ENCODE peak calls at places on chromosomes 4 and X, in seven cellular contexts. G, O, K, L, Y, Q and R are unnamed samples.

GRCh38 chr4:54525602-54526001 is 132.2 kb upstream of the KIT start:
- DNase-seq in K (no peak), L (no peak), G (peak; percentile 89), Q (no peak), O (no peak), Y (no peak), R (peak; percentile 95)

GRCh38 chrX:106894392-106894909 is 8.7 kb downstream of the RIPPLY1 start:
- DNase-seq in O (peak; percentile 54), Q (peak; percentile 35), Y (peak; percentile 72), L (peak; percentile 3), G (peak; percentile 66), K (peak; percentile 78), R (peak; percentile 70)

GRCh38 chrX:149513713-149514427 is 8.8 kb upstream of the IDS start:
- DNase-seq in L (no peak), O (no peak), G (no peak), Q (no peak), K (no peak), Y (no peak), R (peak; percentile 55)

GRCh38 chr4:8427262-8427661 is 13.3 kb downstream of the ACOX3 start:
- DNase-seq in Y (no peak), G (no peak), K (no peak), Q (no peak), L (no peak), O (no peak), R (no peak)

GRCh38 chr4:139530833-139531427 is 25.1 kb downstream of the SETD7 start:
- DNase-seq in L (peak; percentile 46), Y (peak; percentile 70), G (no peak), Q (peak; percentile 56), O (peak; percentile 46), K (no peak), R (peak; percentile 18)

GRCh38 chr4:127875791-127876190 is 4.9 kb upstream of the PLK4 start:
- DNase-seq in K (no peak), Q (no peak), O (no peak), Y (no peak), G (no peak), L (no peak), R (peak; percentile 91)

GRCh38 chr4:75848891-75849290 is 53.4 kb downstream of the PPEF2 start:
- DNase-seq in Y (no peak), G (no peak), O (no peak), K (no peak), Q (no peak), L (no peak), R (peak; percentile 57)

GRCh38 chr4:183633476-183634058 is 25.4 kb downstream of the RWDD4 start:
- DNase-seq in L (no peak), G (no peak), Q (no peak), Y (no peak), K (no peak), O (no peak), R (no peak)

GRCh38 chrX:68332156-68332823 is 101.0 kb downstream of the OPHN1 start:
- DNase-seq in K (no peak), Q (no peak), Y (no peak), L (no peak), G (no peak), O (no peak), R (peak; percentile 52)

GRCh38 chr4:140012688-140013087 is 141.3 kb downstream of the MAML3 start:
- DNase-seq in K (peak; percentile 73), O (peak; percentile 53), Y (peak; percentile 59), L (no peak), G (peak; percentile 8), Q (peak; percentile 56), R (peak; percentile 40)

GRCh38 chrX:15167826-15168225 is 102.1 kb downstream of the ASB9 start:
- DNase-seq in Q (no peak), L (no peak), O (no peak), K (no peak), G (no peak), Y (no peak), R (no peak)

GRCh38 chr4:182808673-182809416 is 108.3 kb downstream of the DCTD start:
- DNase-seq in G (peak; percentile 71), Q (peak; percentile 46), O (no peak), Y (no peak), L (peak; percentile 40), K (no peak), R (peak; percentile 62)

GRCh38 chr4:94653095-94653649 is 104.6 kb upstream of the BMPR1B start:
- DNase-seq in Q (no peak), K (no peak), L (no peak), O (no peak), Y (no peak), G (no peak), R (no peak)

GRCh38 chr4:14254252-14254651 is 626.7 kb upstream of the BOD1L1 start:
- DNase-seq in Q (no peak), Y (peak; percentile 49), G (peak; percentile 16), O (peak; percentile 30), L (no peak), K (peak; percentile 22), R (peak; percentile 34)

GRCh38 chrX:133913009-133913408 is 72.4 kb downstream of the GPC3 start:
- DNase-seq in L (no peak), Q (no peak), Y (no peak), K (no peak), O (no peak), G (no peak), R (no peak)

GRCh38 chr4:95204873-95205272 is 343.9 kb downstream of the UNC5C start:
- DNase-seq in L (no peak), Y (no peak), O (no peak), Q (no peak), K (no peak), G (no peak), R (no peak)

GRCh38 chrX:5876984-5877655 is 351.5 kb downstream of the NLGN4X start:
- DNase-seq in K (peak; percentile 33), Q (no peak), Y (no peak), L (no peak), O (no peak), G (no peak), R (peak; percentile 0)

GRCh38 chrX:120365320-120365719 is 3.4 kb downstream of the ATP1B4 start:
- DNase-seq in K (peak; percentile 43), O (peak; percentile 48), Q (peak; percentile 52), Y (peak; percentile 59), G (no peak), L (peak; percentile 34), R (peak; percentile 3)

GRCh38 chr4:38753021-38753806 is 29.6 kb downstream of the TLR10 start:
- DNase-seq in Q (no peak), L (no peak), K (no peak), G (peak; percentile 50), O (peak; percentile 88), Y (peak; percentile 93), R (peak; percentile 100)

GRCh38 chr4:7769308-7769841 is 170.3 kb downstream of the AFAP1 start:
- DNase-seq in Y (no peak), O (no peak), L (no peak), G (no peak), K (no peak), Q (no peak), R (no peak)

GRCh38 chr4:2927696-2928075 is 35.5 kb downstream of the NOP14 start:
- DNase-seq in L (no peak), K (no peak), O (no peak), Q (no peak), G (no peak), Y (no peak), R (no peak)

GRCh38 chr4:93788712-93789111 is 39.8 kb upstream of the ATOH1 start:
- DNase-seq in Y (no peak), O (no peak), G (no peak), L (no peak), K (no peak), Q (no peak), R (peak; percentile 4)

GRCh38 chrX:134520860-134521390 is 61.0 kb downstream of the HPRT1 start:
- DNase-seq in Y (no peak), Q (no peak), G (peak; percentile 62), O (no peak), L (no peak), K (peak; percentile 62), R (peak; percentile 68)